ENCODE peak calls at places on chromosomes 13 and 19, in four cellular contexts. E is adrenal gland, D is BE2C, K is fibroblast of the aortic adventitia. Y is an unnamed sample.

GRCh38 chr13:100485265-100485664 is 103.3 kb downstream of the GGACT start:
- DNase-seq in E (no peak), D (no peak), K (no peak), Y (no peak)

GRCh38 chr13:106917024-106917491 is 349.1 kb upstream of the ARGLU1 start:
- DNase-seq in K (no peak), D (no peak), E (no peak), Y (no peak)

GRCh38 chr13:85995788-85996418 is 196.7 kb upstream of the SLITRK6 start:
- DNase-seq in E (no peak), D (no peak), K (no peak), Y (no peak)

GRCh38 chr13:51435002-51435578 is 17.7 kb downstream of the INTS6 start:
- DNase-seq in E (no peak), D (no peak), K (peak), Y (no peak)

GRCh38 chr19:3668331-3669133 is 31.7 kb downstream of the PIP5K1C start:
- DNase-seq in E (no peak), K (no peak), D (no peak), Y (no peak)

GRCh38 chr13:73216381-73216831 is 157.6 kb downstream of the KLF5 start:
- DNase-seq in D (no peak), K (peak), E (no peak), Y (no peak)

GRCh38 chr13:33379597-33379996 is 94.0 kb upstream of the STARD13 start:
- DNase-seq in K (peak), D (no peak), E (no peak), Y (no peak)

GRCh38 chr19:51131780-51132680 is 7.3 kb downstream of the SIGLEC9 start:
- DNase-seq in K (peak), D (no peak), E (no peak), Y (peak)

GRCh38 chr13:33642374-33643065 is 175.4 kb upstream of the RFC3 start:
- DNase-seq in E (no peak), K (peak), D (no peak), Y (peak)

GRCh38 chr19:28289294-28290063 is 923.5 kb downstream of the UQCRFS1 start:
- DNase-seq in E (no peak), K (peak), D (no peak), Y (peak)

GRCh38 chr13:23433171-23434153 is at the start of gene SACS:
- DNase-seq in E (peak), D (peak), K (peak), Y (peak)

GRCh38 chr13:114054269-114054668 is 78.2 kb downstream of the RASA3 start:
- DNase-seq in K (no peak), E (no peak), D (peak), Y (no peak)

GRCh38 chr19:2385053-2385721 is 25.1 kb downstream of the TMPRSS9 start:
- DNase-seq in K (peak), D (peak), E (peak), Y (peak)

GRCh38 chr13:108777421-108778420 is 148.3 kb downstream of the MYO16 start:
- DNase-seq in K (peak), E (no peak), D (no peak), Y (peak)

GRCh38 chr19:11987405-11988231 is 22.8 kb downstream of the ZNF763 start:
- DNase-seq in D (peak), K (peak), E (peak), Y (peak)

GRCh38 chr19:3977242-3978143 is 6.6 kb upstream of the DAPK3 start:
- DNase-seq in K (no peak), D (peak), E (no peak), Y (no peak)

GRCh38 chr19:48798937-48799336 is 11.9 kb downstream of the BCAT2 start:
- DNase-seq in K (no peak), D (no peak), E (no peak), Y (no peak)

GRCh38 chr19:46913198-46913851 is 52.5 kb downstream of the ARHGAP35 start:
- DNase-seq in D (no peak), K (no peak), E (no peak), Y (no peak)

GRCh38 chr19:51460164-51460992 is 2.1 kb upstream of the SIGLEC8 start:
- DNase-seq in E (no peak), K (peak), D (peak), Y (no peak)

GRCh38 chr19:41801682-41802317 is 5.4 kb downstream of the CEACAM3 start:
- DNase-seq in K (no peak), E (no peak), D (no peak), Y (no peak)

GRCh38 chr13:93687261-93687660 is 460.7 kb downstream of the GPC6 start:
- DNase-seq in K (peak), E (no peak), D (no peak), Y (no peak)

GRCh38 chr19:33054623-33055022 is 10.1 kb downstream of the RHPN2 start:
- DNase-seq in K (no peak), D (no peak), E (no peak), Y (peak)

GRCh38 chr13:27079421-27079958 is 92.1 kb downstream of the USP12 start:
- DNase-seq in D (no peak), E (no peak), K (peak), Y (no peak)

GRCh38 chr13:114149774-114150740 is 17.6 kb upstream of the RASA3 start:
- DNase-seq in D (no peak), K (no peak), E (no peak), Y (no peak)

GRCh38 chr13:49351871-49352270 is 92.0 kb downstream of the CAB39L start:
- DNase-seq in E (no peak), D (no peak), K (peak), Y (no peak)

GRCh38 chr19:17739121-17739875 is 12.0 kb upstream of the FCHO1 start:
- DNase-seq in K (no peak), D (peak), E (no peak), Y (no peak)

GRCh38 chr13:113989585-113990300 is 15.9 kb upstream of the C13orf46 start:
- DNase-seq in K (no peak), E (no peak), D (no peak), Y (no peak)

GRCh38 chr13:108200781-108201398 is 14.4 kb downstream of the LIG4 start:
- DNase-seq in K (no peak), D (no peak), E (no peak), Y (no peak)

GRCh38 chr19:52635786-52636570 is 2.2 kb downstream of the ZNF83 start:
- DNase-seq in K (no peak), E (no peak), D (no peak), Y (no peak)

GRCh38 chr13:40484981-40485380 is 181.5 kb downstream of the FOXO1 start:
- DNase-seq in E (no peak), D (no peak), K (no peak), Y (peak)

GRCh38 chr19:7831452-7831851 is 1.4 kb downstream of the EVI5L start:
- DNase-seq in E (no peak), D (no peak), K (peak), Y (peak)

GRCh38 chr19:20858861-20859260 is 64.2 kb upstream of the ZNF85 start:
- DNase-seq in E (no peak), K (no peak), D (no peak), Y (no peak)

GRCh38 chr13:23202383-23202782 is 21.6 kb downstream of the SGCG start:
- DNase-seq in E (no peak), K (no peak), D (no peak), Y (no peak)

GRCh38 chr13:73138967-73139491 is 80.2 kb downstream of the KLF5 start:
- DNase-seq in K (no peak), D (no peak), E (no peak), Y (no peak)

DNA sequence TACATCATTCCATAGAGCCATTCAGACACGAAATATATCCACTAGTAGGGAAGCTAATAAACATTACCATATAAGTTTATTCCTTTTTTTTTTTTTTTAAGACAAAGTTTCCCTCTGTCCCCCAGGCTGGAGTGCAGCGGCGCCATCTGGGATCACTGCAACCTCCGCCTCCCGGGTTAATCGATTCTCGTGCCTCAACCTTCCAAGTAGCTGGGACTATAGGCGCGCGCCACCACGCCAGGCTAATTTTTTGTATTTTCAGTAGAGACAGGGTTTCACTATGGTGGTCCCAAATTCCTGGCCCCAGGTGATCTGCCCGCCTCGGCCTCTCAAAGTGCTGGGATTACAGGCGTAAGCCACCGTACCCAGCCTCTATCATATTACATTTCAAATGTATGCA is 612 bp upstream of the ZNF154 start:
- DNase-seq in D (no peak), E (peak), K (no peak), Y (no peak)
- H3K4me3 ChIP-seq in D (no peak), E (peak), K (no peak), Y (no peak)

GRCh38 chr19:5655412-5655811 is 24.9 kb downstream of the MICOS13 start:
- DNase-seq in D (no peak), K (no peak), E (no peak), Y (no peak)

GRCh38 chr19:5651361-5651760 is 28.5 kb downstream of the SAFB start:
- DNase-seq in E (no peak), K (no peak), D (no peak), Y (no peak)

GRCh38 chr19:5654931-5655330 is 25.4 kb downstream of the MICOS13 start:
- DNase-seq in E (no peak), D (no peak), K (no peak), Y (no peak)

GRCh38 chr19:5648464-5648863 is 25.6 kb downstream of the SAFB start:
- DNase-seq in K (no peak), E (no peak), D (no peak), Y (no peak)

DNA sequence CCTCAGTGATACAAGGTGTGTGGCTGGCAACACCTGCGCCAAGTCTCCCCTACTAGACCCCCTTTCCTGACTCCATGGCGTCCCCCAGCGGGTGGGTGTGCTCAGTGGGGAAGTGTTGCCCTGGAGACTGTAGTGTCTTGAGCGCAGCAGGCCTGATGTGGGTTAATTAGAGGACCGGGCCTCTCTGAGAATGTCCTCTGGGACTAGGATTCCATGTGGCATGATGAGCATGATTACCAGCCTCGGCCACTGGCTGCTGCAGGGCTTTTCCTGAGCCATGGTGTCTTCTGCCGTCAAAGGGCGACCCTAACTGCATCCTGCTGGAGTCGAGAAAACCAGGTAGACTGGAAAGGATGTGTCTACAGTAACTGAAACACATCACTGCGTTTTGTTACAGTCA is 28.1 kb downstream of the MICOS13 start:
- DNase-seq in E (no peak), D (peak), K (no peak), Y (no peak)
- H3K4me3 ChIP-seq in E (no peak), D (no peak), K (no peak), Y (no peak)

GRCh38 chr19:55459950-55460657 is 1.3 kb downstream of the ISOC2 start:
- DNase-seq in E (no peak), K (peak), D (no peak), Y (no peak)
- H3K4me3 ChIP-seq in E (no peak), K (peak), D (peak), Y (peak)

DNA sequence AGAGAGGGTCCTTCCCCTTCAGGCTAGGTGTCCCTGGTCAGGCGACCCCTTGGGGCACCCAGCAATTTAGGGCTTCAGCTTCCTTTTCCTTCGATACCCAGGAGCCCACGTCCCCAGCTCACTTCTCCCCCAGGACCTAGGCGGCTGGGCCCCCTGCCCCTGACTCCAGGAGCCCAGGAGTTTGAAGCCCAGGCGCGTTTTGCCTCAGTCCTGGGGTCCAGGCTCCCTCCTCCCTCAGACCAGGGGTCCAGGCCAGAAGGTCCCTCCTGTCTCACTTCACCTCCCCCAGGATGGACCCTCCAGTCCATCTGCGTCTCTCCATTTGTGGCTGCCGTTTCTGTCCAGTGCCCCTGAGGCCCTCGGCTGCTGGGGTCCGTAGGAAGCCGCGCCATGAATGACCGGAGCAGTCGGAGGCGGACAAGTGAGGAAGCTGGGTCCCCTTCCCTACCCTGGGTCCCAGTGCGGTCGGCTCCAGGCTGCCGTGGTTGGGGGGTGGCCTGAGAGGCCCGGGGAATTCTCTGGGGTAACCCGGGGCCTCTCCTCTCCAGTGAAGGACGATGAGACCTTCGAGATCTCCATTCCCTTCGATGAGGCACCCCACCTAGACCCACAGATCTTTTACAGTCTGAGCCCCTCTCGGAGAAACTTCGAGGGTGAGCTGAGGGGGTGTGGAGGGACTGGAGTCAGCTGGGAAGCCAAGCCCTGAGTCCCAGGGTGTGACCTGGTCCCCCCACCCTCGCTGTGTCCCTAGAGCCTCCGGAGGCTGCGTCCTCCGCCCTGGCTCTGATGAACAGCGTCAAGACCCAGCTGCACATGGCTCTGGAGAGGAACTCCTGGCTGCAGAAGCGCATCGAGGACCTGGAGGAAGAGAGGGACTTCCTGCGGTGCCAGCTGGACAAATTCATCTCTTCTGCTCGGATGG is 906 bp downstream of the CCDC106 start:
- DNase-seq in D (no peak), K (no peak), E (peak), Y (no peak)
- H3K4me3 ChIP-seq in D (peak), K (peak), E (peak), Y (peak)

GRCh38 chr13:30648522-30649012 is 30.8 kb downstream of the USPL1 start:
- DNase-seq in D (no peak), E (no peak), K (no peak), Y (no peak)

GRCh38 chr13:30647824-30648521 is 30.3 kb downstream of the USPL1 start:
- DNase-seq in E (no peak), D (no peak), K (no peak), Y (no peak)

GRCh38 chr13:30652746-30653145 is 35.0 kb downstream of the USPL1 start:
- DNase-seq in K (no peak), D (no peak), E (no peak), Y (no peak)

GRCh38 chr13:30645629-30646028 is 27.9 kb downstream of the USPL1 start:
- DNase-seq in D (no peak), K (no peak), E (no peak), Y (no peak)

DNA sequence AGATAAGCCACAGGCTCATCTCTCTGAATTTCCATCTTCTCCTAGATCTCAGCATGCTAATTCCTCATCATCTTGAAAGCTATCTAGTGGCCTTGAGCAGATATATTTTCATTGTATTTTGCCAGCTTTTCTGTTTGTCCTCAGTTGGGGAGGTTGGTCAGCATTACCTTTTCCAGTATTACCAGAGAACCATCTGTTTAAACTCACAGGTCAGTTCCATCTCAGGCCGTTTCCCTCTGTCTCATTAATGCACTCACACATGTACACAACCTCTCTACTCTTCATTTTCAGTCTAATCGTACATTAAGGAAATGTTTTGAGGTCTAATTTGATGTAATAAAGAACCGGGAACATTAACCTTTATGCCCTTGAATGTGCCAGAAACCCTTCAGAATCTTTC is 29.7 kb downstream of the USPL1 start:
- DNase-seq in E (no peak), K (no peak), D (no peak), Y (no peak)
- H3K4me3 ChIP-seq in E (no peak), K (no peak), D (no peak), Y (no peak)